ENCODE peak calls at places on chromosomes 13 and 19, in six cellular contexts. X, G, Q, B, K and I are unnamed samples.

GRCh38 chr13:28679628-28680027 is 20.7 kb downstream of the POMP start:
- DNase-seq in X (no peak), G (no peak), Q (no peak), B (peak), K (no peak), I (no peak)

GRCh38 chr13:50215389-50215788 is 200.1 kb downstream of the KCNRG start:
- DNase-seq in X (no peak), G (no peak), Q (no peak), B (no peak), K (no peak), I (no peak)

GRCh38 chr19:12995596-12996541 is 594 bp downstream of the NFIX start:
- DNase-seq in X (no peak), G (no peak), Q (no peak), B (peak), K (no peak), I (no peak)

GRCh38 chr13:44489751-44490150 is 86.4 kb downstream of the TSC22D1 start:
- DNase-seq in X (no peak), G (no peak), Q (no peak), B (no peak), K (no peak), I (no peak)

GRCh38 chr19:46482645-46483044 is 11.3 kb upstream of the PNMA8A start:
- DNase-seq in X (peak), G (no peak), Q (no peak), B (peak), K (no peak), I (no peak)

GRCh38 chr19:49498475-49498874 is 2.2 kb downstream of the RPS11 start:
- DNase-seq in X (no peak), G (no peak), Q (no peak), B (no peak), K (no peak), I (no peak)

GRCh38 chr19:1929051-1929742 is 11.8 kb upstream of the CSNK1G2 start:
- DNase-seq in X (peak), G (no peak), Q (peak), B (peak), K (peak), I (peak)

GRCh38 chr19:18442941-18443340 is 5.0 kb upstream of the ISYNA1 start:
- DNase-seq in X (no peak), G (no peak), Q (no peak), B (no peak), K (no peak), I (no peak)

GRCh38 chr13:100240109-100240779 is 151.4 kb downstream of the PCCA start:
- DNase-seq in X (no peak), G (no peak), Q (no peak), B (no peak), K (no peak), I (no peak)

GRCh38 chr13:21657538-21657937 is 13.3 kb upstream of the FGF9 start:
- DNase-seq in X (peak), G (no peak), Q (no peak), B (no peak), K (no peak), I (no peak)

GRCh38 chr13:82739881-82740280 is 1142.4 kb downstream of the SLITRK1 start:
- DNase-seq in X (peak), G (no peak), Q (no peak), B (peak), K (no peak), I (no peak)
- TF ChIP-seq CTCF in X (peak), G (no peak), Q (no peak), B (peak), K (no peak), I (no peak)

GRCh38 chr19:9836021-9836420 is 903 bp downstream of the PIN1 start:
- DNase-seq in X (peak), G (no peak), Q (no peak), B (peak), K (no peak), I (no peak)

GRCh38 chr19:9838324-9838723 is 3.2 kb downstream of the PIN1 start:
- DNase-seq in X (no peak), G (no peak), Q (no peak), B (no peak), K (no peak), I (no peak)

GRCh38 chr19:9834302-9834725 is 804 bp upstream of the PIN1 start:
- DNase-seq in X (no peak), G (no peak), Q (no peak), B (no peak), K (no peak), I (no peak)

GRCh38 chr19:9835507-9835949 is 410 bp downstream of the PIN1 start:
- DNase-seq in X (no peak), G (no peak), Q (no peak), B (no peak), K (no peak), I (no peak)

GRCh38 chr19:9834726-9835506 is at the start of gene PIN1:
- DNase-seq in X (peak), G (peak), Q (peak), B (peak), K (peak), I (peak)
- TF ChIP-seq CTCF in X (peak), G (peak), Q (peak), B (no peak), K (no peak), I (peak)

GRCh38 chr13:111668451-111668850 is 348.0 kb downstream of the TEX29 start:
- DNase-seq in X (no peak), G (no peak), Q (no peak), B (no peak), K (no peak), I (peak)
- TF ChIP-seq CTCF in X (no peak), G (no peak), Q (no peak), B (no peak), K (no peak), I (no peak)

GRCh38 chr13:103883152-103883551 is 816.9 kb upstream of the SLC10A2 start:
- DNase-seq in X (peak), G (no peak), Q (peak), B (peak), K (peak), I (peak)
- TF ChIP-seq CTCF in X (peak), G (no peak), Q (peak), B (peak), K (peak), I (peak)

GRCh38 chr13:42484396-42484795 is 89.6 kb upstream of the TNFSF11 start:
- DNase-seq in X (peak), G (no peak), Q (no peak), B (peak), K (no peak), I (no peak)

GRCh38 chr13:42474954-42475353 is 99.0 kb upstream of the TNFSF11 start:
- DNase-seq in X (peak), G (no peak), Q (no peak), B (peak), K (no peak), I (no peak)

GRCh38 chr13:42477588-42478190 is 96.3 kb upstream of the TNFSF11 start:
- DNase-seq in X (no peak), G (no peak), Q (no peak), B (no peak), K (no peak), I (no peak)

DNA sequence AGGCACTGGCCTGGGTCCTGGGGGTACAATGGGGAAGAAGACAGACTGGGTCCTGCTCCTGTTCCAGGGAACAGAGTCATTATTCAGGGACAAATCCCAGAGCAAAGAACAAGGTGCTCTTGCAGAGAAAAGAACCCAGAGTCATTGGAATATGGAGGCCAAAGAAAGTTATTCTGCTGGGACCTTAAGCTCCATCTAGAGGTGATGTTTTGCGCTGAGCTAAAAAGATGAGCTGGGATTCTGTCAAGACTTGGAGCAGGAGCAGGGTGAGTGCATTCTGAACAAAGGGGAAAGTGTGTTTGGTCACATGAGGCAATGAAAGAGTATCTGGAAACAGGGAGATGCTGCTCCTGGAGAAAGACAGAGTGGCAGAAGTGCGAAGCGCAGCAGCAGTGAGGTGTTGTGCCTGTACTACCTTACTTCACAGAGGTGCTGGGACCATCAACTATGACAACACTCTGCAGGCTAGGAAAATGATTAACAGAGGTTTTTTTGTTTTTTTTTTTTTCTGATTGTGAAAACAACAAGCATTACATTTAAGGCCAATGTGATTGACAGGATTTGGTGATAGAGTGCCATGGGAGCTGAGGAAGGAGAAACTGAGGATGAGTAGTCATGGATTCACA is 95.3 kb upstream of the TNFSF11 start:
- DNase-seq in X (peak), G (no peak), Q (no peak), B (peak), K (no peak), I (no peak)
- TF ChIP-seq CTCF in X (peak), G (no peak), Q (no peak), B (peak), K (no peak), I (peak)

DNA sequence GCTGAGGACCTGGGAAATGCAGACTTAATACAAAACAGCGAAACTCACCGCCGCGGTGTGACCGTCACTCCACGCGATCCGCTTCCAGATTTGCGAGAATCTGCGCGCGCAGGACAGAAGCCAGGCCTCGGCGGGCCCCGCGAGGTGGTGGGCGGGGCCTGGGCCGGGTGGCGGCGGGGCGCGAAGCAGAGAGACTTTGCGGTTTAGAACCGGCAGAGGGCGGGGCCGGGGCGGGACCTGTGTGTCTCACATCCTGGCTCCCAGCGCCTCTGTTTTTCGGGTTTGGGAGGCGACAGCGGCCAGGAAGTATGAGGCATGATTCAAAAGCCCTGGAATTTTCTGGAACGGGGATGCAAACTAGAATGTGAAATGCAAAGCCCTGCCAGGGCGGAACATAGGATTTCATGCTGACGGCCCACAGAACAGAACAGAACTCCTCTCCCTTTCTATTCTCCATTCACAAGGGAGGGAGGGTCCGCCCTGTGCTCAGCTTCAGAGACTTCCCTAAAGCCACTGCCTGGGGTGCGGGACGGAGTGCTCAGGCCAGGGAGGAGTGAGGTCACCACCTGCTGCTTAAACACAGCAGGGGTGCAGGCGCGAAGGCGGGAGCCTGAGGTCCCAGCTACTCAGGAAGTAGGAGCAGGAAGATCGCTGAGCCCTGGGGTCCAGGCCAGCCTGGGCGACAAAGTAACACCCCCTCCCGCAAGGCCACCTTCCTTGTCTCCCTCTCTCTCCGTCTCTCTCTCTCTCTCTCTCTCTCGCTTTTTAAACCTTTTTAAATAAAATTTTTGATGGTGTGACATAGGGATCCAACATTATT is 44.2 kb downstream of the ZNF611 start:
- DNase-seq in X (peak), G (peak), Q (peak), B (peak), K (peak), I (peak)
- TF ChIP-seq CTCF in X (no peak), G (no peak), Q (no peak), B (peak), K (peak), I (peak)

DNA sequence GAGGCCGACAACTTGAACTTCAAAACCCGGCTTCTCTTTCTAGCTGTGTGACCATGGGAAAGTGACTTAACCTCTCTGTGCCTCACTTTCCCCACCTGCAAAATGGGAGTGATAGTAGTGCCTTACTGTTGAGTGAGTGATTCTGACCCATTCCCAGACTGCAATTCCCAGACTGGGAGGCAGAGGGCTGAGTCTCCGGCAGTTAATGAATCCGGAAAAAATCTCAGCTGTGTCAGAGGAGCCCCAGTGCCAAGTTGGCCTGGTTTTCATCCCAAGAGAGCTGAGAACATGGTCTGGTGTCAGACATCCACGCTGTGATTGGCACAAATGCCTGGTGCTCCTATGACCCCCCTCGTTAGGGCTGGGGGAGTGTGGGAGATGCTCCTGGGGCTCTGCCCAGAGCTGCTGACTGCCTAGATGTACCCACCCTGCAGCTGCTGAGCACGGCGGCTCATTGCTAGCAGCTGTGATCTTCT is 50.0 kb downstream of the PIN1 start:
- DNase-seq in X (peak), G (no peak), Q (no peak), B (peak), K (no peak), I (no peak)
- TF ChIP-seq CTCF in X (peak), G (peak), Q (peak), B (peak), K (no peak), I (no peak)